ENCODE peak calls at places on chromosome 19, in five cellular contexts. One of them, this sample, is unnamed.

GRCh38 chr19:18969953-18970659 is 29.1 kb upstream of the HOMER3 start:
- DNase-seq in GM13977: no peak
- DNase-seq in sciatic nerve: no peak
- DNase-seq in fibroblast of mammary gland: no peak
- DNase-seq in germinal center: no peak
- DNase-seq in this sample: no peak

GRCh38 chr19:31675187-31675913 is 326.1 kb upstream of the TSHZ3 start:
- DNase-seq in GM13977: no peak
- DNase-seq in sciatic nerve: no peak
- DNase-seq in fibroblast of mammary gland: peak
- DNase-seq in germinal center: no peak
- DNase-seq in this sample: no peak

GRCh38 chr19:16542045-16542893 is at the start of gene CHERP:
- DNase-seq in GM13977: peak
- DNase-seq in sciatic nerve: peak
- DNase-seq in fibroblast of mammary gland: peak
- DNase-seq in germinal center: peak
- DNase-seq in this sample: peak

GRCh38 chr19:8065489-8066261 is 13.1 kb downstream of the CCL25 start:
- DNase-seq in GM13977: no peak
- DNase-seq in sciatic nerve: no peak
- DNase-seq in fibroblast of mammary gland: no peak
- DNase-seq in germinal center: no peak
- DNase-seq in this sample: no peak

GRCh38 chr19:16111909-16112752 is 442 bp downstream of the RAB8A start:
- DNase-seq in GM13977: no peak
- DNase-seq in sciatic nerve: no peak
- DNase-seq in fibroblast of mammary gland: no peak
- DNase-seq in germinal center: no peak
- DNase-seq in this sample: no peak

GRCh38 chr19:44623080-44623479 is 9.7 kb downstream of the IGSF23 start:
- DNase-seq in GM13977: no peak
- DNase-seq in sciatic nerve: no peak
- DNase-seq in fibroblast of mammary gland: peak
- DNase-seq in germinal center: no peak
- DNase-seq in this sample: no peak

GRCh38 chr19:50158577-50158976 is 4.5 kb downstream of the IZUMO2 start:
- DNase-seq in GM13977: no peak
- DNase-seq in sciatic nerve: no peak
- DNase-seq in fibroblast of mammary gland: no peak
- DNase-seq in germinal center: no peak
- DNase-seq in this sample: no peak

GRCh38 chr19:33406521-33407139 is 33.1 kb downstream of the CEBPG start:
- DNase-seq in GM13977: peak
- DNase-seq in sciatic nerve: peak
- DNase-seq in fibroblast of mammary gland: peak
- DNase-seq in germinal center: peak
- DNase-seq in this sample: peak

GRCh38 chr19:17303940-17304267 is 679 bp upstream of the ABHD8 start:
- DNase-seq in GM13977: no peak
- DNase-seq in sciatic nerve: no peak
- DNase-seq in fibroblast of mammary gland: peak
- DNase-seq in germinal center: no peak
- DNase-seq in this sample: no peak

GRCh38 chr19:2546128-2547032 is 70.5 kb downstream of the GADD45B start:
- DNase-seq in GM13977: no peak
- DNase-seq in sciatic nerve: peak
- DNase-seq in fibroblast of mammary gland: peak
- DNase-seq in germinal center: no peak
- DNase-seq in this sample: no peak

GRCh38 chr19:18594096-18594823 is 5.7 kb downstream of the REX1BD start:
- DNase-seq in GM13977: peak
- DNase-seq in sciatic nerve: peak
- DNase-seq in fibroblast of mammary gland: peak
- DNase-seq in germinal center: peak
- DNase-seq in this sample: peak

GRCh38 chr19:411723-412355 is 2.9 kb upstream of the C2CD4C start:
- DNase-seq in GM13977: no peak
- DNase-seq in sciatic nerve: no peak
- DNase-seq in fibroblast of mammary gland: no peak
- DNase-seq in germinal center: no peak
- DNase-seq in this sample: no peak

GRCh38 chr19:40247735-40248262 is 21.3 kb upstream of the CCNP start:
- DNase-seq in GM13977: no peak
- DNase-seq in sciatic nerve: no peak
- DNase-seq in fibroblast of mammary gland: no peak
- DNase-seq in germinal center: no peak
- DNase-seq in this sample: no peak

GRCh38 chr19:18320865-18321728 is 1.8 kb downstream of the LSM4 start:
- DNase-seq in GM13977: no peak
- DNase-seq in sciatic nerve: no peak
- DNase-seq in fibroblast of mammary gland: no peak
- DNase-seq in germinal center: no peak
- DNase-seq in this sample: no peak

GRCh38 chr19:15418112-15418587 is 638 bp downstream of the AKAP8L start:
- DNase-seq in GM13977: no peak
- DNase-seq in sciatic nerve: no peak
- DNase-seq in fibroblast of mammary gland: peak
- DNase-seq in germinal center: no peak
- DNase-seq in this sample: no peak

GRCh38 chr19:29939628-29940027 is 2.4 kb upstream of the URI1 start:
- DNase-seq in GM13977: no peak
- DNase-seq in sciatic nerve: no peak
- DNase-seq in fibroblast of mammary gland: no peak
- DNase-seq in germinal center: no peak
- DNase-seq in this sample: no peak